ENCODE peak calls at places on chromosomes 13 and 19, in seven cellular contexts. I, E, Y, Z, P, K and R are unnamed samples.

GRCh38 chr19:5880604-5881078 is 10.3 kb upstream of the FUT5 start:
- DNase-seq in I (peak; percentile 19), E (no peak), Y (no peak), Z (peak; percentile 38), P (peak; percentile 53), K (no peak), R (no peak)

GRCh38 chr13:50133277-50133953 is 118.2 kb downstream of the KCNRG start:
- DNase-seq in I (no peak), E (no peak), Y (no peak), Z (no peak), P (no peak), K (no peak), R (no peak)

GRCh38 chr19:56718231-56718630 is 46.7 kb upstream of the ZNF835 start:
- DNase-seq in I (no peak), E (no peak), Y (no peak), Z (no peak), P (no peak), K (no peak), R (no peak)

GRCh38 chr19:47225746-47226425 is 5.1 kb downstream of the BBC3 start:
- DNase-seq in I (peak; percentile 77), E (no peak), Y (no peak), Z (peak; percentile 88), P (peak; percentile 88), K (peak; percentile 85), R (peak; percentile 86)

GRCh38 chr13:98909016-98909415 is 68.8 kb downstream of the DOCK9 start:
- DNase-seq in I (peak; percentile 85), E (no peak), Y (no peak), Z (no peak), P (peak; percentile 9), K (no peak), R (no peak)

GRCh38 chr19:17565611-17566010 is 10.2 kb downstream of the COLGALT1 start:
- DNase-seq in I (no peak), E (no peak), Y (no peak), Z (no peak), P (no peak), K (no peak), R (no peak)

GRCh38 chr19:49479975-49480628 is 6.1 kb downstream of the FLT3LG start:
- DNase-seq in I (no peak), E (no peak), Y (no peak), Z (no peak), P (no peak), K (no peak), R (no peak)

GRCh38 chr13:68174905-68175304 is 944.8 kb upstream of the PCDH9 start:
- DNase-seq in I (no peak), E (no peak), Y (no peak), Z (no peak), P (no peak), K (no peak), R (no peak)

GRCh38 chr19:53942001-53942786 is 20.5 kb upstream of the CACNG8 start:
- DNase-seq in I (no peak), E (no peak), Y (no peak), Z (peak; percentile 7), P (peak; percentile 29), K (no peak), R (no peak)

GRCh38 chr19:55117063-55117635 is 288 bp downstream of the PPP1R12C start:
- DNase-seq in I (no peak), E (no peak), Y (no peak), Z (no peak), P (no peak), K (peak; percentile 28), R (no peak)

GRCh38 chr19:40805258-40805868 is 6.4 kb downstream of the EGLN2 start:
- DNase-seq in I (no peak), E (no peak), Y (no peak), Z (no peak), P (no peak), K (peak; percentile 27), R (no peak)

GRCh38 chr13:73708393-73708985 is 425.7 kb downstream of the KLF12 start:
- DNase-seq in I (peak; percentile 63), E (peak; percentile 36), Y (no peak), Z (peak; percentile 18), P (peak; percentile 59), K (peak; percentile 69), R (no peak)